ENCODE peak calls at places on chromosomes 5 and 9, in ten cellular contexts. D is mucosa of gallbladder, V is cardiac muscle cell, S is dermis microvascular lymphatic vessel endothelial cell, T is pulmonary artery endothelial cell, G is bronchial epithelial cell, H is kidney tubule cell, P is skeletal muscle cell, K is brain microvascular endothelial cell, J is substantia nigra. O is an unnamed sample.

GRCh38 chr5:1298723-1299510 is 4.0 kb upstream of the TERT start:
- DNase-seq in D (no peak), V (no peak), S (no peak), T (no peak), G (no peak), H (no peak), P (no peak), K (no peak), J (no peak), O (no peak)

GRCh38 chr5:176784218-176785165 is 25.9 kb upstream of the UNC5A start:
- DNase-seq in D (no peak), V (peak; percentile 78), S (peak; percentile 88), T (peak; percentile 86), G (peak; percentile 94), H (peak; percentile 98), P (peak; percentile 15), K (peak; percentile 64), J (no peak), O (no peak)

GRCh38 chr5:14580037-14581034 is 1.3 kb upstream of the OTULINL start:
- DNase-seq in D (no peak), V (no peak), S (no peak), T (no peak), G (no peak), H (no peak), P (no peak), K (no peak), J (no peak), O (no peak)

GRCh38 chr9:3161912-3162311 is 318.0 kb upstream of the PUM3 start:
- DNase-seq in D (no peak), V (no peak), S (no peak), T (no peak), G (no peak), H (no peak), P (no peak), K (no peak), J (no peak), O (no peak)

GRCh38 chr9:137303031-137303892 is 1.2 kb upstream of the NRARP start:
- DNase-seq in D (no peak), V (no peak), S (no peak), T (no peak), G (peak; percentile 69), H (no peak), P (no peak), K (no peak), J (no peak), O (no peak)

GRCh38 chr5:124859027-124859426 is 112.6 kb upstream of the ZNF608 start:
- DNase-seq in D (no peak), V (no peak), S (no peak), T (no peak), G (no peak), H (no peak), P (peak; percentile 8), K (no peak), J (no peak), O (no peak)

GRCh38 chr9:87684627-87685204 is 41.2 kb upstream of the CTSL start:
- DNase-seq in D (peak; percentile 55), V (peak; percentile 50), S (no peak), T (no peak), G (peak; percentile 40), H (peak; percentile 52), P (no peak), K (peak; percentile 4), J (no peak), O (no peak)

GRCh38 chr9:114184071-114184470 is 28.7 kb downstream of the COL27A1 start:
- DNase-seq in D (no peak), V (peak; percentile 54), S (no peak), T (peak; percentile 15), G (no peak), H (no peak), P (no peak), K (peak; percentile 43), J (no peak), O (no peak)